ENCODE peak calls at places on chromosomes 1 and 21, in eight cellular contexts. K is body of pancreas, I is heart left ventricle, U is heart right ventricle, H is cardiac fibroblast, A is uterus, B is breast epithelium, N is endodermal cell. R is an unnamed sample.

GRCh38 chr1:3919706-3920105 is 19.6 kb upstream of the C1orf174 start:
- DNase-seq in H (no peak), K (no peak), N (no peak), B (no peak), I (no peak), U (no peak), A (no peak), R (no peak)

GRCh38 chr1:34369701-34370455 is 193.2 kb downstream of the C1orf94 start:
- DNase-seq in N (no peak), A (no peak), K (no peak), H (no peak), U (no peak), I (no peak), B (no peak), R (no peak)

GRCh38 chr1:205456868-205457724 is 1.3 kb upstream of the BLACAT1 start:
- DNase-seq in N (peak; percentile 95), A (no peak), B (no peak), I (no peak), U (no peak), K (no peak), H (no peak), R (no peak)

GRCh38 chr1:17723684-17724083 is 31.4 kb upstream of the ACTL8 start:
- DNase-seq in U (no peak), B (no peak), I (no peak), K (no peak), A (no peak), H (no peak), N (peak; percentile 75), R (no peak)

GRCh38 chr1:24091971-24092482 is 19.9 kb downstream of the MYOM3 start:
- DNase-seq in A (no peak), B (no peak), I (no peak), H (no peak), U (no peak), K (no peak), N (no peak), R (no peak)

GRCh38 chr1:15002325-15002724 is 151.2 kb upstream of the TMEM51 start:
- DNase-seq in A (no peak), K (no peak), N (no peak), U (no peak), H (no peak), B (no peak), I (no peak), R (no peak)

GRCh38 chr1:8858112-8858668 is 20.3 kb downstream of the ENO1 start:
- DNase-seq in I (peak; percentile 47), K (no peak), H (peak; percentile 82), B (no peak), N (peak; percentile 62), A (no peak), U (no peak), R (peak; percentile 81)

GRCh38 chr1:53449693-53450092 is 9.5 kb upstream of the DMRTB1 start:
- DNase-seq in I (no peak), U (no peak), K (no peak), H (no peak), B (no peak), N (peak; percentile 80), A (no peak), R (no peak)

GRCh38 chr21:45393021-45393420 is 11.9 kb upstream of the COL18A1 start:
- DNase-seq in I (peak; percentile 22), N (peak; percentile 43), K (peak; percentile 3), B (no peak), A (no peak), H (no peak), U (no peak), R (no peak)

GRCh38 chr1:165858928-165859845 is 31.8 kb downstream of the UCK2 start:
- DNase-seq in I (no peak), K (no peak), N (no peak), U (no peak), H (no peak), A (no peak), B (no peak), R (no peak)

GRCh38 chr1:40315239-40315794 is 1.8 kb downstream of the COL9A2 start:
- DNase-seq in B (peak; percentile 79), A (peak; percentile 73), K (peak; percentile 79), I (peak; percentile 82), N (peak; percentile 96), H (peak; percentile 92), U (peak; percentile 78), R (peak; percentile 81)

GRCh38 chr1:182674346-182675246 is 9.8 kb downstream of the RGS8 start:
- DNase-seq in H (peak; percentile 54), K (no peak), A (no peak), N (peak; percentile 82), U (peak; percentile 22), B (peak; percentile 32), I (no peak), R (no peak)

GRCh38 chr1:209349372-209350324 is 233.9 kb upstream of the CAMK1G start:
- DNase-seq in U (no peak), A (peak; percentile 78), K (no peak), H (peak; percentile 21), B (no peak), N (no peak), I (no peak), R (peak; percentile 69)

GRCh38 chr1:77976433-77977076 is 2.3 kb downstream of the FUBP1 start:
- DNase-seq in B (no peak), U (no peak), K (no peak), A (no peak), N (no peak), H (no peak), I (no peak), R (no peak)

GRCh38 chr1:110245876-110246620 is 35.9 kb downstream of the KCNC4 start:
- DNase-seq in U (no peak), N (no peak), I (no peak), K (no peak), H (no peak), A (no peak), B (no peak), R (no peak)

GRCh38 chr1:156476501-156477298 is 23.9 kb downstream of the MEF2D start:
- DNase-seq in I (peak; percentile 78), K (no peak), N (peak; percentile 91), H (peak; percentile 67), A (peak; percentile 76), B (no peak), U (peak; percentile 44), R (peak; percentile 89)

GRCh38 chr1:220528049-220528678 is at the start of gene MARK1:
- DNase-seq in A (peak; percentile 63), H (peak; percentile 49), K (peak; percentile 50), I (peak; percentile 90), B (peak; percentile 39), N (peak; percentile 86), U (peak; percentile 83), R (peak; percentile 29)

GRCh38 chr1:220528679-220529529 is 968 bp downstream of the MARK1 start:
- DNase-seq in U (peak; percentile 46), K (peak; percentile 10), I (no peak), A (peak; percentile 17), H (no peak), N (peak; percentile 81), B (peak; percentile 25), R (no peak)

GRCh38 chr1:220527279-220528048 is 472 bp upstream of the MARK1 start:
- DNase-seq in N (peak; percentile 74), H (no peak), I (peak; percentile 57), A (peak; percentile 23), K (peak; percentile 19), U (peak; percentile 45), B (no peak), R (no peak)

GRCh38 chr1:220529530-220529920 is 1.6 kb downstream of the MARK1 start:
- DNase-seq in U (no peak), H (no peak), I (no peak), K (no peak), B (no peak), A (no peak), N (no peak), R (no peak)

GRCh38 chr1:220526294-220526693 is 1.6 kb upstream of the MARK1 start:
- DNase-seq in N (peak; percentile 73), K (no peak), I (no peak), A (no peak), U (no peak), H (no peak), B (no peak), R (no peak)
- TF ChIP-seq CTCF in N (peak; percentile 76), K (no peak), I (no peak), A (no peak), U (no peak), H (no peak), B (no peak), R (peak; percentile 23)

GRCh38 chr1:178371236-178371635 is 125.5 kb downstream of the CLEC20A start:
- DNase-seq in B (no peak), K (no peak), A (no peak), U (no peak), N (peak; percentile 55), I (no peak), H (peak; percentile 50), R (peak; percentile 46)
- H3K4me3 ChIP-seq in B (peak overlapping the region; percentile 58), K (no peak overlapping the region), A (no peak overlapping the region), U (peak overlapping the region; percentile 29), N (peak overlapping the region; percentile 72), I (no peak overlapping the region), H (peak overlapping the region; percentile 8), R (peak overlapping the region; percentile 35)

GRCh38 chr21:31460985-31461384 is 116.9 kb upstream of the TIAM1 start:
- DNase-seq in A (no peak), I (no peak), U (no peak), B (no peak), K (no peak), H (no peak), N (no peak), R (no peak)

GRCh38 chr21:31459457-31459856 is 115.4 kb upstream of the TIAM1 start:
- DNase-seq in H (no peak), N (peak; percentile 72), U (no peak), I (no peak), A (no peak), B (no peak), K (no peak), R (no peak)

GRCh38 chr21:31455506-31455905 is 111.4 kb upstream of the TIAM1 start:
- DNase-seq in B (no peak), N (no peak), A (no peak), H (no peak), I (no peak), K (no peak), U (no peak), R (no peak)

GRCh38 chr21:31456201-31456600 is 112.1 kb upstream of the TIAM1 start:
- DNase-seq in N (no peak), B (no peak), I (no peak), A (no peak), K (no peak), H (no peak), U (no peak), R (no peak)

GRCh38 chr21:31457675-31458074 is 113.6 kb upstream of the TIAM1 start:
- DNase-seq in K (no peak), N (peak; percentile 72), I (no peak), H (no peak), U (no peak), A (no peak), B (no peak), R (no peak)
- TF ChIP-seq CTCF in K (no peak), N (peak; percentile 84), I (no peak), H (no peak), U (no peak), A (no peak), B (no peak), R (no peak)

DNA sequence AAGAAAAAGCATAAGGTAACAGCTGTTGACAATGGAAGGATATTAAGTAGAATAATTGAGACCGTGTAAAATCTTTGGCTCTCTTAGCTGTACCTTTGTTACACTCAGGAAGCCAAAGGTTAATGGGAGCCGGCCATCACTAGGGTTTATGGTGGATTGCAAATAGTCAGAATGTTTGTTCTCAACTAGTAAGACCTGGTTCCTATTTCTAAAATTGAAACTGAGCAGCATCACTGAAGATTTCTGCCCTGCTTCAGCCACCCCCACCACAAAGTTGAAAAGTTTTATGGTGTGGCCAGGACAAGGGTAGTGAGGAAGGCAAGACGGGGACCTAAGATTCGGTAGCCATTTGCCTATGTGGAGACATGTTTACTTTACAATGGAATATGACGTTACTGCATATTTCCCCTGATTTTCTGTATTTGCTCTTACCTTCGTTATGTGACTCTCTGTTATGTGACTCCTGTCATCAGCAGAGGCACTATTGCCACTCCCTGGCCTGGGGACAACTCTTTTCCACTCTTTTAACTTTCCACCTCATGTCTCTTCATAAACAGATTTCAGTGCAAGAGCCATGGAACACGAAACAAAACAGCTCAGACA is 41.4 kb upstream of the KIF1B start:
- DNase-seq in B (no peak), N (no peak), U (no peak), H (no peak), K (no peak), I (no peak), A (no peak), R (no peak)
- H3K4me3 ChIP-seq in B (no peak overlapping the region), N (no peak overlapping the region), U (no peak overlapping the region), H (no peak overlapping the region), K (no peak overlapping the region), I (no peak overlapping the region), A (no peak overlapping the region), R (no peak overlapping the region)

R was measured in fibroblast of mammary gland.